ENCODE peak calls at places on chromosomes 1 and 21, in four cellular contexts. D, G, M and X are unnamed samples.

GRCh38 chr1:159469921-159470595 is 30.5 kb downstream of the OR10J1 start:
- DNase-seq in D (no peak), M (no peak), G (no peak), X (no peak)

GRCh38 chr1:15038232-15039016 is 115.1 kb upstream of the TMEM51 start:
- DNase-seq in M (no peak), D (no peak), G (no peak), X (no peak)

GRCh38 chr1:10631811-10632481 is 157.2 kb downstream of the PEX14 start:
- DNase-seq in G (no peak), D (no peak), M (no peak), X (peak; percentile 19)

GRCh38 chr1:57142999-57143398 is 177.2 kb upstream of the C8B start:
- DNase-seq in M (no peak), G (no peak), D (no peak), X (no peak)

GRCh38 chr1:94237291-94238226 is at the start of gene ARHGAP29:
- DNase-seq in G (peak; percentile 79), M (no peak), D (peak; percentile 24), X (peak; percentile 92)

GRCh38 chr21:17270234-17270633 is 242.6 kb upstream of the CXADR start:
- DNase-seq in G (peak; percentile 22), D (no peak), M (peak; percentile 15), X (no peak)

GRCh38 chr1:29420196-29420595 is 183.9 kb downstream of the PTPRU start:
- DNase-seq in D (no peak), M (no peak), G (no peak), X (no peak)

GRCh38 chr1:115166531-115167091 is 77.3 kb upstream of the TSPAN2 start:
- DNase-seq in M (no peak), G (no peak), D (no peak), X (no peak)

GRCh38 chr1:219123041-219123440 is 50.6 kb upstream of the LYPLAL1 start:
- DNase-seq in D (no peak), M (no peak), G (peak; percentile 14), X (no peak)

GRCh38 chr1:21927531-21928237 is 9.4 kb downstream of the HSPG2 start:
- DNase-seq in M (no peak), G (peak; percentile 79), D (no peak), X (peak; percentile 87)

GRCh38 chr1:146032613-146033219 is 11.2 kb upstream of the HJV start:
- DNase-seq in G (no peak), M (no peak), D (no peak), X (no peak)

GRCh38 chr1:183622884-183623785 is 12.4 kb downstream of the ARPC5 start:
- DNase-seq in G (peak; percentile 32), M (no peak), D (peak; percentile 43), X (peak; percentile 53)

GRCh38 chr1:172457479-172458130 is 13.7 kb upstream of the PIGC start:
- DNase-seq in M (no peak), D (no peak), G (no peak), X (no peak)

GRCh38 chr1:190140644-190141043 is 337.0 kb downstream of the BRINP3 start:
- DNase-seq in M (no peak), D (no peak), G (no peak), X (no peak)

GRCh38 chr1:89462250-89462649 is 62.4 kb upstream of the LRRC8B start:
- DNase-seq in M (no peak), G (no peak), D (no peak), X (no peak)

GRCh38 chr1:201562257-201562656 is 23.3 kb downstream of the NAV1 start:
- DNase-seq in D (no peak), G (no peak), M (peak; percentile 98), X (no peak)

GRCh38 chr1:146034976-146035469 is 13.5 kb upstream of the HJV start:
- DNase-seq in M (no peak), G (no peak), D (no peak), X (no peak)

GRCh38 chr1:5648410-5649165 is 343.6 kb downstream of the NPHP4 start:
- DNase-seq in G (no peak), D (no peak), M (no peak), X (no peak)

GRCh38 chr1:3625151-3625907 is 514 bp downstream of the TPRG1L start:
- DNase-seq in G (no peak), D (peak; percentile 26), M (no peak), X (peak; percentile 56)

GRCh38 chr1:67978988-67979516 is 71.4 kb downstream of the DIRAS3 start:
- DNase-seq in M (no peak), D (no peak), G (no peak), X (no peak)

GRCh38 chr1:32047701-32048100 is 25.0 kb upstream of the TMEM39B start:
- DNase-seq in M (no peak), G (no peak), D (no peak), X (no peak)

GRCh38 chr21:36661511-36662309 is 37.2 kb upstream of the SIM2 start:
- DNase-seq in D (no peak), M (no peak), G (peak; percentile 22), X (peak; percentile 42)

GRCh38 chr1:4655674-4656532 is 1.5 kb downstream of the AJAP1 start:
- DNase-seq in M (peak; percentile 5), D (no peak), G (no peak), X (peak; percentile 42)

GRCh38 chr1:46410156-46411009 is 16.3 kb downstream of the FAAH start:
- DNase-seq in M (no peak), G (no peak), D (no peak), X (no peak)

GRCh38 chr1:46411601-46412341 is 17.7 kb downstream of the FAAH start:
- DNase-seq in G (no peak), D (no peak), M (no peak), X (no peak)

GRCh38 chr1:46409063-46409372 is 14.9 kb downstream of the FAAH start:
- DNase-seq in G (no peak), M (no peak), D (no peak), X (no peak)

GRCh38 chr1:46412853-46413595 is 18.9 kb downstream of the FAAH start:
- DNase-seq in D (no peak), M (no peak), G (no peak), X (no peak)

DNA sequence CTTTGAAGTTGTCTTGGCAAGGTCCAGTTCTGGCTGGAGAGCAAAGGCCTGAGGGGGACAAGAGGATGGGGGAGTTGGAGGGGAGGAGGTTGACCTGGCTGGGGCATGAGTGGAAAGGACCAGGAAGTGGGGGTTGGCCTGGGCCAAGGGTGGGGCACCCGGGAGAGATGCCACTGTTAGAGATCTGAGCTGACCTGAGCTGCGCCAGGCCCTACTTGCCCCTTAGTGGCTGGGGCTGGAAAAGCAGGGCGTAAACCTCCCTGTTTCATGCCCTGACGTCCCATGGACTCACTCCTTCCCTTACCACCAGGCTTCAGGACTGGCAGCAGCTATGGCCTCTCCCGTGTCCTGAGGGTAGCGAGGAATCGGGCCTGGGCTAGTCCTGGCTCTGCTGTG is 16.9 kb downstream of the FAAH start:
- DNase-seq in D (no peak), M (no peak), G (no peak), X (no peak)
- TF ChIP-seq CTCF in D (no peak), M (no peak), G (no peak), X (no peak)

GRCh38 chr1:117615474-117615873 is 9.6 kb downstream of the TENT5C start:
- DNase-seq in D (peak; percentile 54), G (no peak), M (no peak), X (no peak)

GRCh38 chr1:117616356-117616755 is 10.5 kb downstream of the TENT5C start:
- DNase-seq in M (no peak), D (peak; percentile 16), G (no peak), X (no peak)

GRCh38 chr1:117613969-117614865 is 8.4 kb downstream of the TENT5C start:
- DNase-seq in G (no peak), M (no peak), D (no peak), X (peak; percentile 7)

GRCh38 chr1:117618450-117619122 is 12.7 kb downstream of the TENT5C start:
- DNase-seq in G (no peak), M (no peak), D (no peak), X (no peak)

GRCh38 chr1:117616967-117617366 is 11.1 kb downstream of the TENT5C start:
- DNase-seq in D (peak; percentile 2), M (no peak), G (no peak), X (no peak)
- TF ChIP-seq CTCF in D (no peak), M (no peak), G (no peak), X (no peak)

GRCh38 chr1:227901906-227902640 is 45.7 kb downstream of the WNT9A start:
- DNase-seq in M (no peak), D (no peak), G (no peak), X (no peak)
- TF ChIP-seq CTCF in M (peak; percentile 37), D (no peak), G (no peak), X (no peak)

DNA sequence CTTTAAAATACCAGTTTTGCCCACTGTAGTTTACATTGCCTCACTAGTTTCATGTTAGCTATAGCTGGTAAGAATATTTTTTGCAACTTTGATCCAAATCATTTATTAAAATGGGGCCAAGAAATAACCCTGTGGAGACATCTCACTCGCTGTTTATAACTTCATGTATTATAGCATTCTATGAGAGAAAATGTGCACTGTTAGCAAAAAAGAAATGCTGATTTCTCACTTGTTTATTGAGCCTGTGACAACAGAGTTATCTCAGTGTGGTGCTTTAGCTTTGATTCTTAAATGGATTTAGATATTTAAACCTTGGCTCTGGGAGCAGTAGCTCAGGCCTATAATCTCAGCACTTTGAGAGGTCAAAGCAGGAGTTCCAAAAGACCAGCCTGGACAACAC is 127.9 kb downstream of the PIK3R3 start:
- DNase-seq in G (no peak), D (no peak), M (no peak), X (no peak)
- TF ChIP-seq CTCF in G (no peak), D (no peak), M (no peak), X (no peak)

DNA sequence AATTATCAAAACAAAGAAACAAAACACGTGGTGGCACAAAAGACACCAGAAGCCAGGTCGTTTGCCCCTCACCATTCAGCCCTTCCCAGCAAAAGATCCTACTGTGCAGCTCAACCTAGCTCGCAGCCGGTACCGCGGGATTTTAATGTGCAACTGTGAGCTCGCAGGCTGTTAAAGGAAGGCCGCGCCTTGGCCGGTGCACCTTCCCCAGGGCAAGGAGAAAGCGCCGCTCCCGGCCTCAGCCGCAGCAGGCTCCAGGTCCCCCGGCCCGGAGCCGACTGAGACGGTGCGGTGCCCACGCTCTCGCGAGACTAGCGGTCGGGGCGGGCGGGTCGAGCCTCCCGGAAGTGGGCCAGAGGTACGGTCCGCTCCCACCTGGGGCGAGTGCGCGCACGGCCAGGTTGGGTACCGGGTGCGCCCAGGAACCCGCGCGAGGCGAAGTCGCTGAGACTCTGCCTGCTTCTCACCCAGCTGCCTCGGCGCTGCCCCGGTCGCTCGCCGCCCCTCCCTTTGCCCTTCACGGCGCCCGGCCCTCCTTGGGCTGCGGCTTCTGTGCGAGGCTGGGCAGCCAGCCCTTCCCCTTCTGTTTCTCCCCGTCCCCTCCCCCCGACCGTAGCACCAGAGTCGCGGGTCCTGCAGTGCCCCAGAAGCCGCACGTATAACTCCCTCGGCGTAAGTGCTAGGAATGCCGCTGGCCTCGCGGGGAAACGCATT is at the start of gene AGL:
- DNase-seq in M (peak; percentile 11), D (peak; percentile 85), G (peak; percentile 91), X (peak; percentile 94)
- TF ChIP-seq CTCF in M (no peak), D (no peak), G (no peak), X (no peak)

GRCh38 chr1:177432897-177433296 is 262.1 kb downstream of the BRINP2 start:
- DNase-seq in D (no peak), G (no peak), M (no peak), X (no peak)
- TF ChIP-seq CTCF in D (no peak), G (no peak), M (no peak), X (no peak)

DNA sequence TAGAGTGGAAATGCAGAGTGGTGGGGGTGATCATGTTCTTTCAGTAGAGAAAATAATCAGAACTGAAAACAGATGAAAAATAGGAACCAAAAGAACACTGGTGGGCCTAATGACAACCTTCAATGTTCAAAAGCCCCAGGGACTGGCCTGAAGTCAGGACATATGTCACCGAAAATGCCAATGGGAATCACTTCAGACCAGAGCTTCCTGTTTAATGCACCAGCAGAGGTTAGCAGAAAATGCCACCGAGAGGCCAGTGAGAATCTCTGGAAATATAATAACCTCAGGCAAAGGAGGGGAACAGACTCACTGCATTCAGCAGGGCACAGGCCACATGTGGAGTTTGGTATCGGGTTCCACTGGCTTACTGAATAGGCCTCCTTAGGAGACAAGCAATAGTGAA is 15.9 kb upstream of the CD58 start:
- DNase-seq in G (no peak), M (peak; percentile 25), D (no peak), X (no peak)
- TF ChIP-seq CTCF in G (no peak), M (no peak), D (no peak), X (no peak)